ENCODE peak calls at places on chromosomes 7 and 10, in four cellular contexts. One of them, this sample, is unnamed. For H3K27me3, the result is how much of the 10 kb centered on the place peaks cover.

GRCh38 chr10:114925675-114926204 is 12.3 kb upstream of the TRUB1 start:
- DNase-seq in stomach: no peak
- DNase-seq in hepatocyte: peak
- DNase-seq in fibroblast of lung: peak
- DNase-seq in this sample: no peak

GRCh38 chr7:30546596-30546995 is 42.0 kb upstream of the GGCT start:
- DNase-seq in stomach: no peak
- DNase-seq in hepatocyte: no peak
- DNase-seq in fibroblast of lung: no peak
- DNase-seq in this sample: no peak

GRCh38 chr10:22874189-22874854 is 53.5 kb upstream of the ARMC3 start:
- DNase-seq in stomach: no peak
- DNase-seq in hepatocyte: no peak
- DNase-seq in fibroblast of lung: no peak
- DNase-seq in this sample: no peak

GRCh38 chr7:1874522-1875389 is 204.7 kb downstream of the ELFN1 start:
- DNase-seq in stomach: no peak
- DNase-seq in hepatocyte: no peak
- DNase-seq in fibroblast of lung: no peak
- DNase-seq in this sample: peak

GRCh38 chr7:29463504-29464158 is 100.0 kb upstream of the PRR15 start:
- DNase-seq in stomach: no peak
- DNase-seq in hepatocyte: no peak
- DNase-seq in fibroblast of lung: no peak
- DNase-seq in this sample: no peak

GRCh38 chr10:26810435-26811026 is 50.2 kb downstream of the ABI1 start:
- DNase-seq in stomach: no peak
- DNase-seq in hepatocyte: no peak
- DNase-seq in fibroblast of lung: peak
- DNase-seq in this sample: no peak

GRCh38 chr10:110358869-110359629 is 54.3 kb upstream of the SMNDC1 start:
- DNase-seq in stomach: peak
- DNase-seq in hepatocyte: no peak
- DNase-seq in fibroblast of lung: no peak
- DNase-seq in this sample: no peak

GRCh38 chr10:126948355-126949160 is 43.3 kb downstream of the DOCK1 start:
- DNase-seq in stomach: no peak
- DNase-seq in hepatocyte: no peak
- DNase-seq in fibroblast of lung: no peak
- DNase-seq in this sample: no peak

GRCh38 chr7:155531686-155532085 is 14.7 kb downstream of the CNPY1 start:
- DNase-seq in stomach: no peak
- DNase-seq in hepatocyte: peak
- DNase-seq in fibroblast of lung: no peak
- DNase-seq in this sample: peak
- H3K27me3 ChIP-seq in stomach: half or more
- H3K27me3 ChIP-seq in hepatocyte: half or more
- H3K27me3 ChIP-seq in fibroblast of lung: under half
- H3K27me3 ChIP-seq in this sample: under half

DNA sequence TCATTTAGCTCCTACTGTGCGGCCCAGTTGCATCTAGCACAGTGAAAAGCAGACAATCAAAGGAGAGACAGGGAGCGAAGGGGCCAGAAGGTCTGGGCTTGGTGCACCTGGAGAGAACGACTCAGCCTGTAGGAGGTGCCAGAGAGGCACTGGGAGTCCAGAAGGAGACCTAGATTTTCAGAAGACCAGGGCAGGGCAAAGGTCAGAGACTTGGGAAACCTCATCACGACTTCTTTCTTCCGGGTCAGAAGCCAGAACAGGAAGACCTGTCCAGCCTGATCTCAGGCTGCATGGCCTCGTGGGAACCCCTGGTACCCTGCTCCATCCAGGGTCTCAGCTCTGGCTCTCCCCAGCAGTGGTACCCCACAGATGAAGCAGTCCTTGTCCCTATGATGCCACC is 5.2 kb downstream of the AGAP3 start:
- DNase-seq in stomach: no peak
- DNase-seq in hepatocyte: peak
- DNase-seq in fibroblast of lung: no peak
- DNase-seq in this sample: peak
- TF ChIP-seq CTCF in stomach: peak
- TF ChIP-seq CTCF in hepatocyte: peak
- TF ChIP-seq CTCF in fibroblast of lung: peak
- TF ChIP-seq CTCF in this sample: peak

GRCh38 chr10:19329475-19329874 is 280.9 kb downstream of the MALRD1 start:
- DNase-seq in stomach: no peak
- DNase-seq in hepatocyte: no peak
- DNase-seq in fibroblast of lung: no peak
- DNase-seq in this sample: no peak

GRCh38 chr10:19325581-19325980 is 277.0 kb downstream of the MALRD1 start:
- DNase-seq in stomach: no peak
- DNase-seq in hepatocyte: no peak
- DNase-seq in fibroblast of lung: no peak
- DNase-seq in this sample: no peak

GRCh38 chr10:19332304-19332703 is 283.7 kb downstream of the MALRD1 start:
- DNase-seq in stomach: no peak
- DNase-seq in hepatocyte: no peak
- DNase-seq in fibroblast of lung: peak
- DNase-seq in this sample: no peak

GRCh38 chr10:19331164-19331563 is 282.6 kb downstream of the MALRD1 start:
- DNase-seq in stomach: no peak
- DNase-seq in hepatocyte: no peak
- DNase-seq in fibroblast of lung: no peak
- DNase-seq in this sample: no peak

DNA sequence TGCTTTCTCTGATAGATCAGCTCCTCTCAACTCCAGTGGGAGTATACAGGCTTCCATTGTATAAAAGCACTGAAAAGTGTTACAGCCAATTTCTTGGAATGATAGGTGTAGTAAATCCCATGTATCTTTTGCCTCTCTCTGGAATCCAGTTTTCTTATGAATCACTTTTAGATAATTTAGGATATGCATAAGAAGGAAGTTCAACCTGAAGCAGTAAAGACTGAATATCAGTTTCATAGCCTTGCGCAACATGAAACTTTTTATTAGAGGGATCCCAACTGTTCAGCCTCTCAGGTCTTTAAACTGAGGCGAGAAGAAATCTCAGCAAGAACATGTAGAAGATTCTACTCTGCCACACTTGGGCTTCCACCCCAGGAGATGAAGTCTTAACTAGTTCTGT is 280.0 kb downstream of the MALRD1 start:
- DNase-seq in stomach: no peak
- DNase-seq in hepatocyte: no peak
- DNase-seq in fibroblast of lung: no peak
- DNase-seq in this sample: no peak
- H3K27ac ChIP-seq in stomach: no peak
- H3K27ac ChIP-seq in hepatocyte: no peak
- H3K27ac ChIP-seq in fibroblast of lung: no peak
- H3K27ac ChIP-seq in this sample: no peak

DNA sequence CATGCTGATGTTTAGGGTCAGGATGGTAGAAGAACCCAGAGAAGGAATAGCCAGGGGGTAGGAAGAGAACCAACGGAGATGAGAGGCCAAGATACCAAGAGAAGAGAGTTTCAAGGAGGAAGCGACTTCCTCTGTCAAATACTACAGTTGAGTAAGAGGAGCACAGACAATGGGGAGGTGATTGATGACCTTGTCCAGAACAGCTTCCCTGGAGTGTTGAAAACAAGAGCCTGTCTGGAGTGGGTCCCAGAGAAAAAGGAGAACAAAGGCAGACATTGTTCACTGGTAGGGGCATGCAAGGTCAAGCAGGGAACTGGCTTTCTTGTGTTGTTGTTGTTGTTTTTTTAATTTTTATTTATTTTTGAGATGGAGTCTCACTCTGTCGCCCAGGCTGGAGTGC is 9.6 kb upstream of the TRIM56 start:
- DNase-seq in stomach: no peak
- DNase-seq in hepatocyte: no peak
- DNase-seq in fibroblast of lung: no peak
- DNase-seq in this sample: no peak
- H3K27me3 ChIP-seq in stomach: under half
- H3K27me3 ChIP-seq in hepatocyte: under half
- H3K27me3 ChIP-seq in fibroblast of lung: under half
- H3K27me3 ChIP-seq in this sample: half or more

DNA sequence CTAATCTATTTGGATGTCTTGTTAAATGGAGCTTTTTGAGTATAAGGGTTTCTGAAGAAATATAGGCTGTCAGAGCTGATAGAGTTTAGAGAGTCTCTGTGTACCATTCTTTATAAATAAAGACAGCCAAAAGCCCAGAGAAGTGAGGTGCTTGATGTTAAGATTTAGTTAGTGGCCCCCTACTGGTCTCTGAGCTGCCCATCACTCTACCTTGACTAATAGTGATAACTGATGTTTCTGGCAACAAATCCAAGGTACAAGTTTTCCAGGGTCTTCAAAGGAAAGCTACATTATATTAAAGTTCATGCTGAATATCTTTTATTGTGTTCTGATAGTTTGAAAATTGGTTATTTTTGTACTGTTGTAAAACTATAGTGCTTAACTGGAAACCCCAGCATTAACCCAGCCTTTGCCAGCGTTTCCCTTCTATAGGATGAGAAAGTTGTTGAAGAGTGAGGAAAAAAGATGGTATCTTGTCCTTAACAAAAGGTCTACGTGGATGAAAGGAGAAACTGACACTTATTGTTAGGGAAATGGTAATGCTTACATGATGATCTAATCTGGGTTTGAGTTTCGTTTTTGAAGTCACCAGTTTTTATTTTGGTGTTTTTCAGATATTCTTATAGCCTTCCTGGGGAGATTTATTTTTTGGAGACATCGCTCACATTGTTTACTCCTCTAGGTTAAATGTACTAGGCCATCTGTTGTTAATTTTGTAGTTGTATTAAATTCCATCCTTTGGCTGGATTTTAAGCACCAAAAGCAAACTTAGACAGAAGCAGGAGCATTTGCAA is 79.0 kb downstream of the AUTS2 start:
- DNase-seq in stomach: no peak
- DNase-seq in hepatocyte: no peak
- DNase-seq in fibroblast of lung: no peak
- DNase-seq in this sample: no peak
- TF ChIP-seq CTCF in stomach: no peak
- TF ChIP-seq CTCF in hepatocyte: peak
- TF ChIP-seq CTCF in fibroblast of lung: no peak
- TF ChIP-seq CTCF in this sample: peak

GRCh38 chr10:5151076-5151475 is 33.9 kb downstream of the AKR1C8 start:
- DNase-seq in stomach: no peak
- DNase-seq in hepatocyte: no peak
- DNase-seq in fibroblast of lung: no peak
- DNase-seq in this sample: no peak
- H3K27ac ChIP-seq in stomach: no peak
- H3K27ac ChIP-seq in hepatocyte: no peak
- H3K27ac ChIP-seq in fibroblast of lung: no peak
- H3K27ac ChIP-seq in this sample: no peak

This sample was measured in WERI-Rb-1.